ENCODE peak calls at places on chromosomes 5 and 9, in seven cellular contexts. C is Peyer's patch, E is lower leg skin, L is left lung, M is lower lobe of right lung, R is transverse colon, S is WERI-Rb-1. I is an unnamed sample.

GRCh38 chr5:173016621-173017046 is 33.1 kb downstream of the ATP6V0E1 start:
- DNase-seq in C (no peak), E (peak), L (no peak), M (no peak), R (no peak), S (no peak), I (no peak)

GRCh38 chr9:96607971-96608370 is 11.7 kb downstream of the CDC14B start:
- DNase-seq in C (no peak), E (no peak), L (no peak), M (no peak), R (no peak), S (no peak), I (no peak)

GRCh38 chr9:105333811-105334210 is 89.4 kb downstream of the SLC44A1 start:
- DNase-seq in C (no peak), E (no peak), L (no peak), M (no peak), R (no peak), S (no peak), I (no peak)

GRCh38 chr5:179408646-179409045 is 63.4 kb upstream of the ADAMTS2 start:
- DNase-seq in C (no peak), E (peak), L (no peak), M (no peak), R (no peak), S (peak), I (no peak)

GRCh38 chr5:73673161-73673591 is 47.2 kb downstream of the ARHGEF28 start:
- DNase-seq in C (no peak), E (no peak), L (no peak), M (no peak), R (no peak), S (no peak), I (peak)

GRCh38 chr5:68048529-68048928 is 167.0 kb upstream of the PIK3R1 start:
- DNase-seq in C (no peak), E (no peak), L (no peak), M (no peak), R (no peak), S (no peak), I (no peak)

GRCh38 chr5:66239034-66239433 is 94.9 kb downstream of the SREK1 start:
- DNase-seq in C (no peak), E (no peak), L (no peak), M (no peak), R (no peak), S (no peak), I (no peak)

GRCh38 chr5:180601591-180602480 is 10.5 kb upstream of the SCGB3A1 start:
- DNase-seq in C (peak), E (peak), L (peak), M (peak), R (no peak), S (no peak), I (no peak)

GRCh38 chr5:56311306-56311904 is 78.3 kb upstream of the ANKRD55 start:
- DNase-seq in C (no peak), E (no peak), L (no peak), M (no peak), R (no peak), S (no peak), I (no peak)

GRCh38 chr5:57698785-57699184 is 216.2 kb upstream of the ACTBL2 start:
- DNase-seq in C (no peak), E (no peak), L (no peak), M (no peak), R (no peak), S (no peak), I (no peak)

GRCh38 chr9:107443786-107444185 is 45.8 kb downstream of the KLF4 start:
- DNase-seq in C (no peak), E (no peak), L (no peak), M (no peak), R (no peak), S (no peak), I (no peak)

GRCh38 chr9:706606-707451 is 134.7 kb upstream of the DMRT1 start:
- DNase-seq in C (peak), E (peak), L (peak), M (peak), R (peak), S (no peak), I (no peak)

GRCh38 chr5:110727025-110727314 is 499 bp upstream of the TMEM232 start:
- DNase-seq in C (no peak), E (no peak), L (no peak), M (no peak), R (no peak), S (no peak), I (no peak)

GRCh38 chr9:33473216-33473615 is 508 bp downstream of the NOL6 start:
- DNase-seq in C (no peak), E (no peak), L (no peak), M (no peak), R (no peak), S (no peak), I (no peak)

GRCh38 chr5:135208555-135209494 is 174.8 kb upstream of the PITX1 start:
- DNase-seq in C (no peak), E (peak), L (no peak), M (no peak), R (peak), S (peak), I (peak)

GRCh38 chr5:152170350-152170749 is 234.7 kb downstream of the NMUR2 start:
- DNase-seq in C (no peak), E (no peak), L (no peak), M (no peak), R (no peak), S (peak), I (no peak)

GRCh38 chr9:82761911-82762310 is 301.0 kb downstream of the RASEF start:
- DNase-seq in C (no peak), E (no peak), L (no peak), M (no peak), R (no peak), S (no peak), I (no peak)

GRCh38 chr5:146040559-146040958 is 64.8 kb downstream of the PLAC8L1 start:
- DNase-seq in C (peak), E (no peak), L (no peak), M (no peak), R (peak), S (no peak), I (no peak)

GRCh38 chr9:112069318-112070169 is 105.6 kb downstream of the SUSD1 start:
- DNase-seq in C (peak), E (no peak), L (no peak), M (peak), R (peak), S (no peak), I (no peak)

GRCh38 chr5:111707624-111708165 is 49.3 kb downstream of the NREP start:
- DNase-seq in C (no peak), E (no peak), L (no peak), M (no peak), R (no peak), S (no peak), I (no peak)

GRCh38 chr9:114108016-114108833 is 9.1 kb upstream of the KIF12 start:
- DNase-seq in C (peak), E (peak), L (peak), M (peak), R (peak), S (peak), I (peak)

GRCh38 chr9:116152941-116153764 is 438 bp upstream of the PAPPA start:
- DNase-seq in C (no peak), E (no peak), L (no peak), M (no peak), R (no peak), S (no peak), I (no peak)

GRCh38 chr9:128192601-128193371 is 1.4 kb upstream of the CIZ1 start:
- DNase-seq in C (peak), E (peak), L (peak), M (peak), R (peak), S (no peak), I (peak)

GRCh38 chr9:106075568-106075967 is 381.2 kb downstream of the TMEM38B start:
- DNase-seq in C (no peak), E (no peak), L (no peak), M (no peak), R (no peak), S (no peak), I (no peak)

GRCh38 chr5:148401604-148402003 is 17.8 kb downstream of the FBXO38 start:
- DNase-seq in C (no peak), E (no peak), L (no peak), M (no peak), R (no peak), S (no peak), I (no peak)

GRCh38 chr9:72946318-72946717 is 6.5 kb downstream of the ALDH1A1 start:
- DNase-seq in C (no peak), E (no peak), L (no peak), M (no peak), R (no peak), S (no peak), I (no peak)

GRCh38 chr9:93325307-93326035 is 126.0 kb upstream of the FAM120A start:
- DNase-seq in C (no peak), E (peak), L (no peak), M (no peak), R (no peak), S (peak), I (no peak)

GRCh38 chr9:72363908-72364678 is 915 bp downstream of the ZFAND5 start:
- DNase-seq in C (peak), E (peak), L (peak), M (peak), R (peak), S (peak), I (no peak)

GRCh38 chr5:38515081-38515480 is 41.4 kb downstream of the LIFR start:
- DNase-seq in C (no peak), E (no peak), L (no peak), M (no peak), R (no peak), S (no peak), I (no peak)

GRCh38 chr9:129494113-129494789 is 126.7 kb downstream of the C9orf50 start:
- DNase-seq in C (no peak), E (no peak), L (peak), M (peak), R (no peak), S (no peak), I (no peak)

GRCh38 chr5:54296386-54296785 is 14.0 kb downstream of the ARL15 start:
- DNase-seq in C (no peak), E (no peak), L (peak), M (no peak), R (peak), S (no peak), I (no peak)

GRCh38 chr9:17531642-17532254 is 47.1 kb upstream of the SH3GL2 start:
- DNase-seq in C (no peak), E (no peak), L (no peak), M (no peak), R (peak), S (peak), I (peak)

GRCh38 chr9:75147638-75148037 is 59.3 kb downstream of the OSTF1 start:
- DNase-seq in C (no peak), E (no peak), L (no peak), M (no peak), R (no peak), S (no peak), I (no peak)

DNA sequence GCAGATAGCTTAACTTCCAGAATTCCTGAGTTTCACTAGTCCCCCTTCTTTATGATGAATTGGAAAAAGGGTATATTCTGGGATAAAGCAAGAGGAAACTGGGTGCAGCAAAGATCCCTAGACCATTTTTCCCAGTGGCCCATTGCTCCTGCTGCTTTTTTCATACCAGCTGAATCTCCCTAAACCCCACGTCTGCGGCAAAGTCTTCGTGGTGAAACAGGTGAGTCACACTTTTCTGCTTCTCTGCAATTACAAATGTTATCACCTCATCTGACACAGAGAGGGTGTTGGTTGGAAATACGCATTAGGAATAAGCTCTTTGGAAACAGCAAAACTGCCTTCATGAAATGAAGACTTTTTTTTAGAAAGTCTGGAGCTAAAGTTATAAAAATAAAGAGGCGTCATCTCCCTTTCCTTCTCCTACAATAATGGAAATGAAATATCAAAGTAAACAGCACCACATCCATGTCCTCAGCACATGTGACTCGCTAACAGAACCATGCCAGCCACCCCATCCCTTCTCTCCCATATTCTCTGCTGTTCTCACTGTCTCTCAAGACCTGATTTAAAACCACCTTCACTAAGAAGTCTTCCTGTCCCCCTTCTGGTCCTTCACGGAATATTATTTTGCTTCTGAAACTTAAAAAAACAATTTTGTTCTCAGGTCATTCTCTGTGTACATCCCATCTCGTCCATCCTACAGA is 39.5 kb upstream of the GLRX start:
- DNase-seq in C (no peak), E (peak), L (no peak), M (no peak), R (no peak), S (no peak), I (peak)
- H3K4me3 ChIP-seq in C (no peak), E (no peak), L (no peak), M (no peak), R (no peak), S (no peak), I (no peak)

GRCh38 chr5:1134478-1134877 is 22.6 kb upstream of the SLC12A7 start:
- DNase-seq in C (no peak), E (no peak), L (no peak), M (no peak), R (no peak), S (no peak), I (no peak)
- TF ChIP-seq CTCF in C (no peak), E (no peak), L (no peak), M (no peak), R (peak), S (peak), I (peak)

GRCh38 chr9:87713278-87713989 is 12.5 kb upstream of the CTSL start:
- DNase-seq in C (peak), E (peak), L (peak), M (peak), R (peak), S (peak), I (peak)

GRCh38 chr9:87714819-87715218 is 11.1 kb upstream of the CTSL start:
- DNase-seq in C (no peak), E (no peak), L (no peak), M (no peak), R (peak), S (no peak), I (no peak)

GRCh38 chr9:87712801-87713277 is 13.1 kb upstream of the CTSL start:
- DNase-seq in C (no peak), E (no peak), L (no peak), M (no peak), R (no peak), S (no peak), I (no peak)

GRCh38 chr9:87711857-87712800 is 13.8 kb upstream of the CTSL start:
- DNase-seq in C (no peak), E (peak), L (no peak), M (no peak), R (no peak), S (no peak), I (peak)

GRCh38 chr9:87713990-87714335 is 12.0 kb upstream of the CTSL start:
- DNase-seq in C (no peak), E (no peak), L (no peak), M (no peak), R (no peak), S (no peak), I (no peak)
- H3K4me3 ChIP-seq in C (no peak), E (no peak), L (no peak), M (no peak), R (no peak), S (no peak), I (no peak)

GRCh38 chr9:136409557-136410455 is 608 bp downstream of the ENTR1 start:
- DNase-seq in C (no peak), E (peak), L (peak), M (peak), R (peak), S (no peak), I (peak)
- TF ChIP-seq CTCF in C (no peak), E (no peak), L (no peak), M (no peak), R (no peak), S (no peak), I (no peak)

I was measured in retinal pigment epithelial cell.